ENCODE peak calls at places on chromosomes 1 and 21, in eight cellular contexts. N is HFFc6; K is activated CD4-positive, alpha-beta T cell treated with anti-CD3 and anti-CD28 coated beads for 4 hours; E is testis; C is GM12878; P is naive thymus-derived CD8-positive, alpha-beta T cell; S is neural crest cell; A is substantia nigra. L is an unnamed sample.

GRCh38 chr1:63775418-63776127 is 1.8 kb downstream of the ROR1 start:
- DNase-seq in A (no peak), S (no peak), N (no peak), P (no peak), E (no peak), K (no peak), C (no peak), L (no peak)

GRCh38 chr1:187787696-187788095 is 958.9 kb downstream of the PLA2G4A start:
- DNase-seq in A (no peak), E (no peak), S (no peak), N (no peak), K (no peak), P (no peak), C (no peak), L (no peak)

GRCh38 chr1:47191940-47192457 is 2.2 kb upstream of the PDZK1IP1 start:
- DNase-seq in K (no peak), A (no peak), C (no peak), E (no peak), N (no peak), P (no peak), S (no peak), L (no peak)

GRCh38 chr1:34176830-34177613 is at the start of gene C1orf94:
- DNase-seq in P (no peak), K (no peak), N (no peak), A (peak), E (no peak), C (no peak), S (no peak), L (no peak)

GRCh38 chr1:200367841-200368534 is 41.8 kb downstream of the ZNF281 start:
- DNase-seq in S (no peak), K (no peak), P (no peak), E (no peak), N (peak), C (no peak), A (no peak), L (no peak)

GRCh38 chr21:45364464-45365185 is 40.3 kb upstream of the COL18A1 start:
- DNase-seq in E (peak), C (no peak), S (no peak), N (peak), A (no peak), K (no peak), P (no peak), L (no peak)

GRCh38 chr1:155529929-155530328 is 32.7 kb downstream of the ASH1L start:
- DNase-seq in C (peak), E (no peak), A (no peak), P (no peak), N (no peak), K (no peak), S (no peak), L (no peak)

GRCh38 chr1:14903922-14904321 is 249.6 kb upstream of the TMEM51 start:
- DNase-seq in E (no peak), A (no peak), S (no peak), P (no peak), K (no peak), N (no peak), C (no peak), L (no peak)